ENCODE peak calls at places on chromosome 2, in nine cellular contexts. G is heart left ventricle; B is astrocyte of the cerebellum; O is foreskin fibroblast; R is left lung; X is cardiac fibroblast; D is brain microvascular endothelial cell; U is dorsolateral prefrontal cortex; S is naive thymus-derived CD4-positive, alpha-beta T cell. H is an unnamed sample.

GRCh38 chr2:222504714-222505113 is 80.4 kb downstream of the SGPP2 start:
- DNase-seq in O (no peak), X (no peak), U (no peak), D (no peak), B (no peak), G (no peak), R (no peak), S (no peak), H (no peak)

GRCh38 chr2:142952793-142953192 is 75.3 kb downstream of the KYNU start:
- DNase-seq in B (no peak), S (no peak), D (no peak), U (no peak), O (no peak), X (no peak), G (no peak), R (no peak), H (no peak)

GRCh38 chr2:134669731-134670669 is 48.8 kb downstream of the TMEM163 start:
- DNase-seq in S (peak; percentile 41), G (no peak), B (no peak), U (no peak), D (no peak), R (peak; percentile 84), O (no peak), X (peak; percentile 10), H (no peak)

GRCh38 chr2:31384351-31384750 is 30.2 kb downstream of the XDH start:
- DNase-seq in G (no peak), B (peak; percentile 86), S (no peak), R (no peak), O (peak; percentile 92), D (peak; percentile 87), U (no peak), X (peak; percentile 82), H (peak; percentile 83)

GRCh38 chr2:189285962-189286648 is 106.5 kb upstream of the COL5A2 start:
- DNase-seq in R (no peak), D (peak; percentile 91), X (peak; percentile 95), G (no peak), O (peak; percentile 75), S (no peak), B (peak; percentile 81), U (no peak), H (peak; percentile 88)

GRCh38 chr2:128786800-128787478 is 468.3 kb upstream of the HS6ST1 start:
- DNase-seq in X (peak; percentile 6), O (peak; percentile 1), R (no peak), G (no peak), D (no peak), U (no peak), B (peak; percentile 12), S (no peak), H (no peak)

GRCh38 chr2:6917071-6917760 is at the start of gene RNF144A:
- DNase-seq in X (peak; percentile 67), D (no peak), B (no peak), R (peak; percentile 48), G (peak; percentile 74), S (peak; percentile 91), U (peak; percentile 55), O (peak; percentile 38), H (no peak)

GRCh38 chr2:105418527-105418926 is 19.7 kb upstream of the FHL2 start:
- DNase-seq in B (no peak), G (no peak), X (no peak), R (no peak), O (no peak), D (no peak), S (no peak), U (no peak), H (no peak)

GRCh38 chr2:172461591-172462392 is 34.4 kb downstream of the ITGA6 start:
- DNase-seq in X (peak; percentile 41), O (peak; percentile 16), B (no peak), R (peak; percentile 70), S (peak; percentile 74), D (no peak), G (peak; percentile 69), U (peak; percentile 45), H (no peak)

GRCh38 chr2:172460780-172461201 is 33.4 kb downstream of the ITGA6 start:
- DNase-seq in X (peak; percentile 44), B (no peak), G (no peak), U (no peak), D (no peak), R (no peak), S (no peak), O (peak; percentile 6), H (no peak)

GRCh38 chr2:172465417-172466334 is 38.3 kb downstream of the ITGA6 start:
- DNase-seq in X (peak; percentile 86), B (peak; percentile 68), R (peak; percentile 58), O (peak; percentile 76), D (peak; percentile 80), S (peak; percentile 58), U (peak; percentile 41), G (peak; percentile 58), H (peak; percentile 54)

GRCh38 chr2:172464340-172465129 is 37.1 kb downstream of the ITGA6 start:
- DNase-seq in X (no peak), B (no peak), S (no peak), O (no peak), G (no peak), R (no peak), D (no peak), U (no peak), H (no peak)

DNA sequence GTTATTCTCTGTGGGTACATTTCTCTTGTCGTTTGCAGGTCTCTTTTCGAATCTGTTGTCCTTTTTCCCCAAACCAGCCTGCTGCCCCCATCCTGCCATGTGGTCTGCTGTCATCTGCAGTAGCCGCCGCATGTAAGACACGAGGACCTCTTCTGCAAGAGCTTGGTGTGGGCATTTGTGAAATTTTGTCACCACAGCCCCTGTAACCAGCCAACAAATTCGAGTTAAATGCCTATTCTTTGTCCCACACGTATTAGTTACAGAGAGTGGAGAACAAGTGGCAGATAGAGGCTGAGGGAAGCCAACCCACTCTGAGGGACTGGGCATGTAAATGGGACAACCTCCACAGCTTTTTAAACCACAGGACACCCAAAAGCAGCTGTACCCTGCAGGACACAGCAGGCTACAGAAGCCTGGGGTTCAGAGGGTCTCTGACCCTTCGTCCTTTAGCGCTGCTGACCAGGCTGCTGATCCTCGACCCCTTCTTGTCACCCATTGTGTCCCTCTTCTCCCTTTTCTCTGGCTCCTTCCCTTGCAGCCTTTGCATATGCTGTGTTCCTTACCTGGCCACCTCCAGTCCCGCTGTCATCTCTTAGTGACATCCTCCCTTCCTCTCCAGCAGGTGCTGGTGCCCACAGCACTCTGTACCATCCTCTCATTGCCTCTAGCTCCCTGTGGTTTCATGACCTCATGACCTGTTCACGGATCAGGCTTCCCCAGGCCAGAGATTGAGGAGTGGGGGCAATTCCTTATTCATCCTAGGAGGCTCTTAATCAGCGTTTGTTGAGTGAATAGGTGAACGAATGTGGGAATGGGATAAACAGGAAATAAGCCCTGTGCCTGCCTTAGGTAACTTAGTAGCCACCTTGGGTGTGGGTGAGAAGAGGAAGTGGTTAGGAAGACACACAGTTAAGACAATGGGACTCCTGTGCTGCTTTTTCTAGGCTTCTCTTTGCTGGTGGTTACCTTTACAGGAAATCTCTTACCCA is 35.3 kb downstream of the ITGA6 start:
- DNase-seq in U (no peak), O (no peak), S (peak; percentile 28), B (no peak), R (no peak), G (no peak), X (no peak), D (no peak), H (no peak)
- H3K4me3 ChIP-seq in U (no peak overlapping the region), O (no peak overlapping the region), S (peak overlapping the region; percentile 68), B (no peak overlapping the region), R (no peak overlapping the region), G (no peak overlapping the region), X (no peak overlapping the region), D (no peak overlapping the region), H (no peak overlapping the region)

GRCh38 chr2:42765686-42766085 is 1.8 kb upstream of the OXER1 start:
- DNase-seq in S (no peak), B (no peak), O (no peak), R (no peak), G (no peak), D (no peak), U (no peak), X (no peak), H (no peak)

GRCh38 chr2:42764096-42764495 is at the start of gene OXER1:
- DNase-seq in O (no peak), D (no peak), X (no peak), U (no peak), G (no peak), B (no peak), R (no peak), S (no peak), H (no peak)

GRCh38 chr2:42767080-42767898 is 3.4 kb upstream of the OXER1 start:
- DNase-seq in D (no peak), O (no peak), S (no peak), R (no peak), U (no peak), G (no peak), B (no peak), X (no peak), H (no peak)

GRCh38 chr2:42762823-42763804 is 821 bp downstream of the OXER1 start:
- DNase-seq in X (no peak), D (no peak), U (no peak), S (no peak), O (no peak), R (no peak), B (no peak), G (no peak), H (no peak)

GRCh38 chr2:42764901-42765300 is 966 bp upstream of the OXER1 start:
- DNase-seq in X (no peak), R (no peak), B (no peak), U (no peak), S (no peak), D (no peak), O (no peak), G (no peak), H (no peak)
- H3K4me3 ChIP-seq in X (no peak overlapping the region), R (no peak overlapping the region), B (no peak overlapping the region), U (no peak overlapping the region), S (no peak overlapping the region), D (no peak overlapping the region), O (no peak overlapping the region), G (no peak overlapping the region), H (no peak overlapping the region)

GRCh38 chr2:231392431-231393148 is 2.9 kb upstream of the B3GNT7 start:
- DNase-seq in R (no peak), S (no peak), U (no peak), B (no peak), X (no peak), D (no peak), O (no peak), G (no peak), H (no peak)

GRCh38 chr2:231395188-231396057 is at the start of gene B3GNT7:
- DNase-seq in D (no peak), G (no peak), U (no peak), S (no peak), R (no peak), X (no peak), B (no peak), O (no peak), H (no peak)

GRCh38 chr2:231393149-231394131 is 2.1 kb upstream of the B3GNT7 start:
- DNase-seq in G (no peak), O (no peak), X (no peak), U (no peak), B (no peak), S (no peak), D (no peak), R (peak; percentile 65), H (no peak)

GRCh38 chr2:231396058-231396821 is 730 bp downstream of the B3GNT7 start:
- DNase-seq in X (no peak), S (no peak), G (no peak), B (no peak), U (no peak), O (no peak), D (no peak), R (no peak), H (no peak)

DNA sequence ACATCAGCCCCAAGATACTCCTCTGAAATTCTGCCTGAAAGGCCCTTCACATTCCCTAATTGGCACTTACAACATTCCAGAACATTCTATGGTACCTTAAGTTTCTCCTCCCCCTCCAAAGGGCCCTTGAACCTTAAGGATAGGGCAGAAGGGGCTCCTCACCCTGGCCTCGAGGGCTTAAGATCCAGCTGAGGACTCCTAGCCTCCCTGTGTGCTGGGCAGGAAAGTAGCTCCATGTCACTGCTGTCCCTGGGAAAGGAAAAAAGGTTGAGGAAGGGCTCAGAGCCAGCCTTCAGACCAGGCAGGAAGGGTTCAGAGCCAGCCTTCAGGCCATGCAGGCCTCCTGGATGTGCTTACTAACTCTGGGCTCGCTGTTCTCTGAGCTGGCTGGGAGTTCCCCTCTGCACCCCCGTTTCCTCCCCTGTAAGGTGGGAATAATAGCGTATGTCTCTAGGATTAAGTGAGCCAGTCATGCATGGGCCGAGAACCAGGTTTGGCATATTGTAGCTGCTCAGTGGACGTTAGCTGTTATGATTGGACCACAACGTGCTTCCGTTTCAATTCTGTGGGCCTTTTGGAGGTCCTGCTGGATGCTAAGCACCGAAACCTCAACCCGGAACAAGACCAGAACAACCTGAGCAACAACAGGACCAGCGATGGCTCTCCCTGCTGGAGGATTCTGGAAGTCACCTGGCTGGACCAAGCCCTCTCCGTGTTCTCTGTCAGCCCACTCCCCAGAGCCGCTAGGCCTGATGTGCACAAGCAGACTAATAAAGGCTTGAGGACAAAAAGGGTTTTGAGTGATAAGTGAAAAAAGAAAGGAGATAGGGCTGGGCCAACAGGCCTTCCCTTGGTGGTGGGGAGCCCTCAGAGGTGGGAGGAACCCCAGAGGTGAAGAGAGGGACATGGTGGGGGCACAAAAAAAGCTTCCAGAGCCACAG is 1.0 kb upstream of the B3GNT7 start:
- DNase-seq in O (no peak), B (no peak), U (no peak), D (no peak), S (no peak), G (no peak), R (no peak), X (no peak), H (no peak)
- H3K4me3 ChIP-seq in O (no peak overlapping the region), B (no peak overlapping the region), U (no peak overlapping the region), D (no peak overlapping the region), S (no peak overlapping the region), G (no peak overlapping the region), R (peak overlapping the region; percentile 56), X (no peak overlapping the region), H (no peak overlapping the region)

DNA sequence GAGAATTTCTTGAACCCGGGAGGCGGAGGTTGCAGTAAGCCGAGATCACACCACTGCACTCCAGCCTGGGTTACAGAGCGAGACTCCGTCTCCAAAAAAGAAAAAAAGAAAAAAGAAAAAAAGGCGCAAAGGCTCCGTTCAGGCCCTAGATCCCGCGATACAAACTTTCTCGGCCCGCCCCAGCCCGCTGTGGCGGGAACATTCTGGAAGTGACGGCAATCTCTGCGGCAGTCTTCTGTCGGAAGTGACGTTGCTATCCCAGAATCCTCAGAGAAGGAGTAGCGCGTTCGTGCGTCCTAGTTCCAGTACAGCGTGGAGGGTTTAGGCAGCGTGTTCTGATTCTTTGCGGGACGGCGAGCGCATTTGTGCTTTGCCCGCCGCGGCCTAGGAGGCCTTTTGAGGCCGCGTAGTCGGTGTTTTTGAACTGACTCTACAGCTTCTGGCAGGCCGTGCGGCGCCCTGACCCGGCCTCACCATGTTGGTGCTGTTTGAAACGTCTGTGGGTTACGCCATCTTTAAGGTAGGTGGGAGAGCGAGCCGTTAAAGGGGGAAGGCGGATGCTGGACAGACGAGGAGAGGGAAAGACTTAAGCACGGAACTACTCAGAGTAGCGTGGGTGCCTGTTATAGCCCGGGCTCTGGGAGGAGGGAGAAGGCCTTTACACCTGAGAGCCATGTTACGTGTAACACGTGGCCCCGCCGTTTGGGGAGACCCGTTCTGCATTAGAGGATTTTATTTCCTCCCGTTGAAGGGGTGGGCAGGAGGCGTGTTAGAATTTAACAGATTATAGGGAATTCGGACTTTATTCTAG is at the start of gene NOP58:
- DNase-seq in G (peak; percentile 92), O (peak; percentile 93), X (peak; percentile 95), D (peak; percentile 93), U (peak; percentile 76), R (peak; percentile 94), S (peak; percentile 87), B (peak; percentile 90), H (peak; percentile 80)
- H3K4me3 ChIP-seq in G (peak within 1 kb of the TSS; percentile 69), O (peak within 1 kb of the TSS; percentile 98), X (peak within 1 kb of the TSS; percentile 67), D (peak within 1 kb of the TSS; percentile 99), U (peak within 1 kb of the TSS; percentile 88), R (peak within 1 kb of the TSS; percentile 96), S (peak within 1 kb of the TSS; percentile 93), B (peak within 1 kb of the TSS; percentile 99), H (peak within 1 kb of the TSS; percentile 99)